ENCODE peak calls at places on chromosomes 2 and 18, in seven cellular contexts. A is AG10803, G is AG09309, T is HFF-Myc, I is pancreas, R is GM12865, F is mucosa of descending colon. P is an unnamed sample.

GRCh38 chr2:222000326-222000725 is 298.5 kb downstream of the PAX3 start:
- DNase-seq in A (peak), G (no peak), T (peak), I (no peak), R (no peak), F (no peak), P (peak)

GRCh38 chr2:82498777-82499443 is 1960.2 kb downstream of the SUCLG1 start:
- DNase-seq in A (no peak), G (no peak), T (no peak), I (no peak), R (no peak), F (peak), P (no peak)

GRCh38 chr2:99198103-99198841 is 17.3 kb downstream of the MRPL30 start:
- DNase-seq in A (no peak), G (no peak), T (no peak), I (no peak), R (no peak), F (no peak), P (no peak)

GRCh38 chr2:25822190-25823117 is 55.8 kb downstream of the ASXL2 start:
- DNase-seq in A (peak), G (no peak), T (no peak), I (peak), R (peak), F (peak), P (no peak)

GRCh38 chr18:42508683-42509347 is 553.8 kb downstream of the PIK3C3 start:
- DNase-seq in A (no peak), G (no peak), T (no peak), I (no peak), R (no peak), F (no peak), P (no peak)

GRCh38 chr2:237617305-237617982 is 9.9 kb upstream of the LRRFIP1 start:
- DNase-seq in A (no peak), G (no peak), T (no peak), I (no peak), R (no peak), F (no peak), P (no peak)

GRCh38 chr2:197073701-197074433 is 147.4 kb upstream of the PGAP1 start:
- DNase-seq in A (peak), G (no peak), T (no peak), I (peak), R (peak), F (no peak), P (peak)

GRCh38 chr2:138364554-138365162 is 136.9 kb upstream of the SPOPL start:
- DNase-seq in A (peak), G (peak), T (no peak), I (no peak), R (no peak), F (no peak), P (peak)

GRCh38 chr2:149741646-149742045 is 154.1 kb upstream of the MMADHC start:
- DNase-seq in A (peak), G (peak), T (peak), I (no peak), R (no peak), F (no peak), P (peak)

GRCh38 chr2:218278531-218279360 is 8.4 kb downstream of the PNKD start:
- DNase-seq in A (no peak), G (no peak), T (no peak), I (peak), R (no peak), F (no peak), P (no peak)

GRCh38 chr2:9467687-9468086 is 6.7 kb upstream of the IAH1 start:
- DNase-seq in A (no peak), G (no peak), T (no peak), I (no peak), R (no peak), F (no peak), P (no peak)

GRCh38 chr2:109375131-109375561 is 238.6 kb downstream of the SEPTIN10 start:
- DNase-seq in A (no peak), G (no peak), T (no peak), I (no peak), R (no peak), F (no peak), P (no peak)

GRCh38 chr2:60954139-60954538 is 63.4 kb upstream of the PEX13 start:
- DNase-seq in A (no peak), G (no peak), T (no peak), I (no peak), R (no peak), F (no peak), P (no peak)

GRCh38 chr2:66445076-66445724 is 10.3 kb downstream of the MEIS1 start:
- DNase-seq in A (peak), G (no peak), T (no peak), I (peak), R (no peak), F (no peak), P (no peak)

GRCh38 chr2:167572895-167573294 is 674.5 kb downstream of the STK39 start:
- DNase-seq in A (no peak), G (no peak), T (no peak), I (no peak), R (no peak), F (no peak), P (no peak)

GRCh38 chr18:23802817-23803216 is 113.6 kb downstream of the LAMA3 start:
- DNase-seq in A (no peak), G (no peak), T (no peak), I (no peak), R (no peak), F (no peak), P (peak)

GRCh38 chr2:108182489-108182888 is 57.3 kb upstream of the SULT1C3 start:
- DNase-seq in A (no peak), G (no peak), T (no peak), I (no peak), R (peak), F (peak), P (no peak)

GRCh38 chr2:174344716-174345472 is 10.1 kb downstream of the SP9 start:
- DNase-seq in A (peak), G (no peak), T (peak), I (no peak), R (no peak), F (no peak), P (no peak)
- TF ChIP-seq CTCF in A (peak), G (peak), T (peak), I (no peak), R (peak), F (no peak), P (peak)

DNA sequence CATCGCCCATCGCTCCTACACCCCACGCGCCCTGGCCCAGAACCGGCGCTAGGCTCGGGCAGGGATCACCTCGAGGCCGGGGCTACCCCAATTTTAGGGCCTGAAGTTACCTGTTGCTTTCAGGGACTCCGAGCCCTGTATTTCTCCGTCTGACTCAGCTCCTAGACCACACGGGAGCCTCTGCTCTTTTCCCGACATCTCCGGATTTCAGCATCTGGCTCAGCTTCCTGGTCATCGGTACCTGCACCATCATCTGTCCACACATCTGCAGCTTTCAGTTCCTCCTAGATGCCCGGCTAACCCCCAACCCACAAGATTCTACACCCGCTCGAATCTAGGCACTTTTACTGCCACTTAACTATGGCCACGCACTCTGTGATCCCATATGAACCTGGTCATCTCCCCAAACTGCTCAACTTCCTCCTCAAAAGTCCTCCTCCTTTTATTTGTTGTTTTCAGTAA is 12.1 kb upstream of the HMSD start:
- DNase-seq in A (no peak), G (no peak), T (no peak), I (no peak), R (peak), F (no peak), P (no peak)
- H3K4me3 ChIP-seq in A (peak), G (peak), T (peak), I (peak), R (peak), F (no peak), P (peak)

GRCh38 chr2:104769096-104769495 is 84.8 kb upstream of the POU3F3 start:
- DNase-seq in A (peak), G (no peak), T (no peak), I (no peak), R (no peak), F (no peak), P (no peak)

GRCh38 chr2:104768694-104769093 is 85.2 kb upstream of the POU3F3 start:
- DNase-seq in A (peak), G (no peak), T (no peak), I (no peak), R (no peak), F (no peak), P (no peak)

GRCh38 chr2:104774631-104775030 is 79.3 kb upstream of the POU3F3 start:
- DNase-seq in A (peak), G (no peak), T (no peak), I (no peak), R (no peak), F (no peak), P (no peak)
- TF ChIP-seq CTCF in A (no peak), G (no peak), T (no peak), I (no peak), R (no peak), F (no peak), P (no peak)

GRCh38 chr2:133249362-133249761 is 318.9 kb downstream of the NCKAP5 start:
- DNase-seq in A (no peak), G (no peak), T (no peak), I (no peak), R (no peak), F (no peak), P (no peak)

GRCh38 chr2:133248264-133248663 is 320.0 kb downstream of the NCKAP5 start:
- DNase-seq in A (no peak), G (no peak), T (no peak), I (no peak), R (no peak), F (no peak), P (no peak)

GRCh38 chr2:133252770-133253355 is 315.4 kb downstream of the NCKAP5 start:
- DNase-seq in A (no peak), G (no peak), T (no peak), I (no peak), R (no peak), F (no peak), P (no peak)

GRCh38 chr2:133247613-133248012 is 320.6 kb downstream of the NCKAP5 start:
- DNase-seq in A (no peak), G (no peak), T (no peak), I (no peak), R (no peak), F (no peak), P (no peak)
- H3K4me3 ChIP-seq in A (no peak), G (no peak), T (no peak), I (no peak), R (no peak), F (no peak), P (no peak)

GRCh38 chr2:224416656-224417360 is 14.9 kb upstream of the FAM124B start:
- DNase-seq in A (no peak), G (no peak), T (no peak), I (no peak), R (no peak), F (no peak), P (no peak)
- TF ChIP-seq CTCF in A (no peak), G (no peak), T (no peak), I (no peak), R (no peak), F (no peak), P (no peak)

GRCh38 chr18:58690259-58690658 is 19.0 kb downstream of the MALT1 start:
- DNase-seq in A (no peak), G (no peak), T (no peak), I (no peak), R (no peak), F (no peak), P (no peak)

GRCh38 chr18:58691256-58691655 is 20.0 kb downstream of the MALT1 start:
- DNase-seq in A (peak), G (no peak), T (no peak), I (no peak), R (no peak), F (no peak), P (no peak)

GRCh38 chr18:58692420-58693185 is 21.3 kb downstream of the MALT1 start:
- DNase-seq in A (no peak), G (no peak), T (no peak), I (no peak), R (no peak), F (no peak), P (no peak)

GRCh38 chr18:58682429-58683069 is 11.3 kb downstream of the MALT1 start:
- DNase-seq in A (peak), G (no peak), T (peak), I (peak), R (no peak), F (peak), P (peak)

DNA sequence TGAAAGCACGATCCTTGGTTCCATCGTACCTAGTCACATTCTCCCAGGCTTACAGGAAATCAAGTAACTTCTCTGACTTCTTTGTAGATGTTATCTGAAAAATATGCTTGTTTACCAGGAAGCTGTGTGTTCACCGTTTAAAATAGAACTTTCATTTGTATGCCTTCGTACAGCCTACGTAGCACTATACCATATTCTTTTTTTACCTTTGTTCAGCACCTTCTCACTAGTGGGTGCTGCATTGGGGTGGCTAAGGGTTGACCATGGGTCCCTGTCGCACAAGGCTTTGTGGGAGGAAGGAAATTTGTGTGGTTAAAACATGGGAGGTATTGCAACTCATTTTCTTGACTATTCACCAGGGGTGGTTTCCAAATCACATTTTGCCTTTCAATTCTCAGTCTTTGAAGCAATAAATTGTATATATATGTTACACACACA is 16.6 kb downstream of the MALT1 start:
- DNase-seq in A (no peak), G (no peak), T (no peak), I (no peak), R (peak), F (no peak), P (no peak)
- H3K4me3 ChIP-seq in A (no peak), G (no peak), T (no peak), I (no peak), R (no peak), F (no peak), P (no peak)

DNA sequence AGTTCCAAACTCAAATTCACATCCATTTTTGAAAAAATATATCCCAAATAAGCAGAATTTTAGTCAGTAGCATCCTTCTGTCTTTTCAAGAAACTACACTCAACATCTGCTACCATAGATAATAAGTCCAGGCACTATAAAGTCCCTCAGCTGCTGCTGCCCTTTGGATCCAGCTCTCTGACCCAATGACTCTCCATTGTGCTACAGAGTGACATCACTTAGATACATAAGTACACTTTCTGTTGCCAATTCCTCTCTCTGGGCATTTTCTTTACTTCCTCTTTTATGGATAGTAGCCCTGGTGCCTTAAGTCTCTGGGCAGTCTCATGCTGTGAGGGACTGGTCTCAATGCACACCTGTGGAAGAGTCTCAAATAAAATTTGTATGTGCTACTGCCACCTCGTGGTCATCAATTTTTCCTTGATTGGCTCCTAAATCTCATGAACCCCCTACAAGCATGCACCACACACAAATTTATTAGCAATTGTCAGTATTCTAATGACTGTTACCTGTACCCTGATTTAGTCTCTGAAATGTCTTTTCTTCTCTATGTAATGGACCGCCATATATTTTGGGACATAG is 219.2 kb downstream of the LRP1B start:
- DNase-seq in A (peak), G (no peak), T (peak), I (no peak), R (peak), F (no peak), P (no peak)
- TF ChIP-seq CTCF in A (peak), G (peak), T (peak), I (peak), R (peak), F (no peak), P (peak)

GRCh38 chr2:162013514-162014205 is 60.4 kb downstream of the DPP4 start:
- DNase-seq in A (no peak), G (no peak), T (no peak), I (no peak), R (no peak), F (no peak), P (no peak)
- H3K4me3 ChIP-seq in A (no peak), G (no peak), T (no peak), I (no peak), R (no peak), F (no peak), P (no peak)

DNA sequence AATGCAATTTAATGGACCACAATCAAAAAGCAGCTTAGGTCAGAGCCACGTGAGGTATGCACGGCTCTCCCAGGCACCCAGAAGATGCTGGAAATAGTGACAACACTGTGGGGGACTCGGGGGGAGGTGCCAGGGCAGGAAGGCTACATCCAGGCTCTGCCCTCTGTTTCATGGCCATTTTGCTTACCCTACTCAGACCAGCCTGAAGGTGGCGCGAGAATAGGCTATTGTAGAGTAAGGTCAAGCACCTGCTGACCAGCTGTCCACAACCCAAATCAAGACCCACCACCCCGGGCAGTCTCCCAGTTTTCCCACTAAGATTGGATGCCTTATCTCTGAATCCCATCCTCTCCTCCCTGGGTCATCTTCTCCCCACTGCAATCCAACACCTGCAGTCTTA is 115.7 kb downstream of the VIT start:
- DNase-seq in A (no peak), G (no peak), T (no peak), I (no peak), R (no peak), F (no peak), P (no peak)
- TF ChIP-seq CTCF in A (peak), G (no peak), T (peak), I (no peak), R (peak), F (no peak), P (peak)